ENCODE peak calls at places on chromosome 11, in nine cellular contexts. G is Panc1, T is K562, I is spleen, E is keratinocyte, Z is cardiac fibroblast, C is WERI-Rb-1, K is colonic mucosa, N is MM.1S. U is an unnamed sample.

GRCh38 chr11:61955031-61955415 is 4.9 kb downstream of the BEST1 start:
- DNase-seq in G (no peak), T (no peak), I (peak), E (no peak), Z (peak), C (peak), K (peak), N (no peak), U (peak)

GRCh38 chr11:46562527-46562926 is 31.3 kb downstream of the AMBRA1 start:
- DNase-seq in G (no peak), T (no peak), I (no peak), E (no peak), Z (no peak), C (no peak), K (no peak), N (no peak), U (no peak)

GRCh38 chr11:1192741-1193325 is 30.0 kb upstream of the MUC5B start:
- DNase-seq in G (no peak), T (no peak), I (peak), E (no peak), Z (no peak), C (no peak), K (no peak), N (no peak), U (no peak)

GRCh38 chr11:2576536-2576935 is 123.3 kb downstream of the KCNQ1OT1 start:
- DNase-seq in G (no peak), T (no peak), I (peak), E (no peak), Z (no peak), C (peak), K (no peak), N (no peak), U (no peak)

GRCh38 chr11:1928891-1929541 is 9.5 kb downstream of the TNNT3 start:
- DNase-seq in G (no peak), T (no peak), I (no peak), E (no peak), Z (no peak), C (no peak), K (no peak), N (no peak), U (no peak)

GRCh38 chr11:93741882-93742226 is 382 bp downstream of the C11orf54 start:
- DNase-seq in G (no peak), T (peak), I (no peak), E (no peak), Z (peak), C (no peak), K (peak), N (peak), U (no peak)

GRCh38 chr11:706439-706956 is 467 bp downstream of the EPS8L2 start:
- DNase-seq in G (no peak), T (peak), I (no peak), E (no peak), Z (peak), C (no peak), K (peak), N (no peak), U (no peak)

GRCh38 chr11:113114452-113115027 is 153.3 kb downstream of the NCAM1 start:
- DNase-seq in G (peak), T (no peak), I (no peak), E (no peak), Z (peak), C (peak), K (peak), N (peak), U (peak)

GRCh38 chr11:108115495-108116140 is 5.7 kb upstream of the ACAT1 start:
- DNase-seq in G (peak), T (no peak), I (no peak), E (no peak), Z (peak), C (no peak), K (peak), N (no peak), U (no peak)

GRCh38 chr11:19878520-19878919 is 165.9 kb downstream of the NAV2 start:
- DNase-seq in G (no peak), T (no peak), I (no peak), E (no peak), Z (no peak), C (no peak), K (no peak), N (no peak), U (no peak)

GRCh38 chr11:100682247-100682969 is 4.7 kb upstream of the ARHGAP42 start:
- DNase-seq in G (no peak), T (no peak), I (no peak), E (no peak), Z (peak), C (no peak), K (no peak), N (peak), U (no peak)

GRCh38 chr11:23021287-23021863 is 161.1 kb upstream of the CCDC179 start:
- DNase-seq in G (peak), T (peak), I (no peak), E (no peak), Z (peak), C (peak), K (no peak), N (peak), U (peak)

GRCh38 chr11:130522284-130522961 is 74.0 kb downstream of the ADAMTS15 start:
- DNase-seq in G (no peak), T (peak), I (no peak), E (peak), Z (peak), C (peak), K (peak), N (no peak), U (no peak)

GRCh38 chr11:134052988-134053945 is 15.6 kb upstream of the JAM3 start:
- DNase-seq in G (no peak), T (no peak), I (no peak), E (no peak), Z (no peak), C (peak), K (no peak), N (no peak), U (peak)

GRCh38 chr11:90392692-90393091 is 169.8 kb upstream of the CHORDC1 start:
- DNase-seq in G (no peak), T (no peak), I (no peak), E (no peak), Z (no peak), C (no peak), K (no peak), N (no peak), U (no peak)

DNA sequence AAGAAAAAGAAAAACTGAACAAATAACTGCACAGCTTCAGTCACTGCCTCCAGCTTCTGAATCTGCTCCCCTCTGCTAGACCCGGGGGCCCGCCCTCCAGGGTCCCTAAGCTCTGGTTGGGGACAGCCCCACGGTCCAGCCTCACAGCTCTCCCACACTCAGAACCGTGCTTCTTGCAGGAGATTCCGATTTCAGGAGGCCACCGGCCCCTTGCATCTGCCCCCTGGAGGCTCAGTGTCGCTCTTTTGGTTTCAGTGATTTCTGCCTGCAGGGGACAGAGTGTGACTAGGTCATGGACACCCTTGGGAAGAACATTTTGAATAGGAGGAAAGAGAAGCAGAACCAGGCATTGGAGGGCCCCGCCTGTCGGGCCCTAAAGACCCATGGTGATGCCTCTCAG is 23.1 kb upstream of the RPS3 start:
- DNase-seq in G (no peak), T (peak), I (no peak), E (no peak), Z (no peak), C (peak), K (no peak), N (no peak), U (no peak)
- TF ChIP-seq CTCF in G (no peak), T (peak), I (no peak), E (no peak), Z (no peak), C (peak), K (no peak), N (no peak), U (no peak)

GRCh38 chr11:25432376-25432775 is 899.6 kb upstream of the ANO3 start:
- DNase-seq in G (no peak), T (no peak), I (no peak), E (no peak), Z (no peak), C (no peak), K (no peak), N (no peak), U (no peak)
- TF ChIP-seq CTCF in G (no peak), T (no peak), I (no peak), E (no peak), Z (no peak), C (no peak), K (no peak), N (no peak), U (no peak)

GRCh38 chr11:121068787-121069186 is 32.3 kb upstream of the TECTA start:
- DNase-seq in G (no peak), T (no peak), I (no peak), E (no peak), Z (no peak), C (no peak), K (peak), N (no peak), U (no peak)

GRCh38 chr11:121067026-121067425 is 34.0 kb upstream of the TECTA start:
- DNase-seq in G (no peak), T (no peak), I (no peak), E (no peak), Z (no peak), C (no peak), K (no peak), N (no peak), U (no peak)

GRCh38 chr11:121067912-121068652 is 33.0 kb upstream of the TECTA start:
- DNase-seq in G (no peak), T (no peak), I (no peak), E (no peak), Z (no peak), C (no peak), K (no peak), N (peak), U (no peak)

GRCh38 chr11:121067453-121067852 is 33.6 kb upstream of the TECTA start:
- DNase-seq in G (no peak), T (no peak), I (no peak), E (no peak), Z (no peak), C (no peak), K (no peak), N (no peak), U (no peak)

GRCh38 chr11:121066623-121067022 is 34.4 kb upstream of the TECTA start:
- DNase-seq in G (no peak), T (no peak), I (no peak), E (no peak), Z (no peak), C (no peak), K (no peak), N (no peak), U (no peak)
- TF ChIP-seq CTCF in G (no peak), T (no peak), I (no peak), E (no peak), Z (no peak), C (no peak), K (no peak), N (no peak), U (no peak)

GRCh38 chr11:65569973-65570918 is at the start of gene ZNRD2:
- DNase-seq in G (peak), T (peak), I (peak), E (peak), Z (peak), C (peak), K (peak), N (peak), U (peak)
- TF ChIP-seq CTCF in G (peak), T (peak), I (peak), E (peak), Z (peak), C (peak), K (peak), N (peak), U (peak)

GRCh38 chr11:72821920-72822799 is 7.9 kb downstream of the ATG16L2 start:
- DNase-seq in G (peak), T (peak), I (peak), E (no peak), Z (peak), C (peak), K (peak), N (peak), U (peak)
- TF ChIP-seq CTCF in G (no peak), T (peak), I (peak), E (no peak), Z (no peak), C (peak), K (no peak), N (no peak), U (peak)

GRCh38 chr11:102932678-102933077 is 22.9 kb downstream of the MMP13 start:
- DNase-seq in G (no peak), T (no peak), I (no peak), E (no peak), Z (no peak), C (no peak), K (no peak), N (no peak), U (no peak)

GRCh38 chr11:102933627-102934026 is 21.9 kb downstream of the MMP13 start:
- DNase-seq in G (no peak), T (no peak), I (no peak), E (no peak), Z (no peak), C (no peak), K (no peak), N (no peak), U (no peak)

GRCh38 chr11:102934735-102935134 is 20.8 kb downstream of the MMP13 start:
- DNase-seq in G (no peak), T (no peak), I (no peak), E (no peak), Z (no peak), C (no peak), K (no peak), N (no peak), U (no peak)

GRCh38 chr11:102936864-102937509 is 18.5 kb downstream of the MMP13 start:
- DNase-seq in G (no peak), T (no peak), I (no peak), E (no peak), Z (no peak), C (no peak), K (no peak), N (no peak), U (no peak)

GRCh38 chr11:102935514-102935913 is 20.0 kb downstream of the MMP13 start:
- DNase-seq in G (no peak), T (no peak), I (no peak), E (no peak), Z (no peak), C (no peak), K (no peak), N (no peak), U (no peak)
- TF ChIP-seq CTCF in G (peak), T (no peak), I (no peak), E (no peak), Z (no peak), C (peak), K (no peak), N (no peak), U (peak)

U was measured in endothelial cell.